ENCODE peak calls at places on chromosomes 11 and 22, in seven cellular contexts. D, Y, L, F, K, N and T are unnamed samples.

GRCh38 chr11:104705475-104706195 is 192.6 kb downstream of the CASP12 start:
- DNase-seq in D (peak), Y (no peak), L (no peak), F (no peak), K (peak), N (no peak), T (no peak)

GRCh38 chr22:37817705-37818311 is 5.4 kb upstream of the GALR3 start:
- DNase-seq in D (peak), Y (peak), L (peak), F (peak), K (peak), N (peak), T (peak)

GRCh38 chr11:35418282-35418846 is 994 bp downstream of the SLC1A2 start:
- DNase-seq in D (no peak), Y (peak), L (no peak), F (no peak), K (no peak), N (peak), T (peak)

GRCh38 chr22:39577361-39577760 is 6.8 kb downstream of the CACNA1I start:
- DNase-seq in D (no peak), Y (no peak), L (no peak), F (no peak), K (no peak), N (no peak), T (no peak)

GRCh38 chr22:33519140-33519973 is 400.9 kb downstream of the LARGE1 start:
- DNase-seq in D (no peak), Y (peak), L (peak), F (peak), K (no peak), N (peak), T (peak)

GRCh38 chr22:46900549-46900948 is 138.1 kb downstream of the TBC1D22A start:
- DNase-seq in D (no peak), Y (no peak), L (no peak), F (no peak), K (no peak), N (no peak), T (no peak)

GRCh38 chr22:36768141-36768540 is 7.8 kb downstream of the IFT27 start:
- DNase-seq in D (no peak), Y (no peak), L (no peak), F (no peak), K (no peak), N (no peak), T (no peak)

GRCh38 chr22:43101306-43101705 is 9.2 kb upstream of the BIK start:
- DNase-seq in D (no peak), Y (no peak), L (no peak), F (no peak), K (no peak), N (no peak), T (no peak)

GRCh38 chr22:29700206-29700948 is 19.4 kb upstream of the CABP7 start:
- DNase-seq in D (no peak), Y (no peak), L (peak), F (no peak), K (no peak), N (peak), T (peak)